ENCODE peak calls at places on chromosomes 13 and 19, in five cellular contexts. G, D, U, L and C are unnamed samples.

GRCh38 chr19:45774765-45775164 is 5.7 kb upstream of the SIX5 start:
- DNase-seq in G (no peak), D (no peak), U (no peak), L (no peak), C (no peak)

GRCh38 chr19:33904681-33905080 is 108.0 kb downstream of the KCTD15 start:
- DNase-seq in G (peak; percentile 5), D (no peak), U (no peak), L (no peak), C (peak; percentile 33)

GRCh38 chr13:36173923-36174322 is 40.4 kb downstream of the SOHLH2 start:
- DNase-seq in G (no peak), D (no peak), U (no peak), L (no peak), C (no peak)

GRCh38 chr19:6616011-6616410 is 25.1 kb upstream of the CD70 start:
- DNase-seq in G (peak; percentile 59), D (no peak), U (no peak), L (no peak), C (no peak)

GRCh38 chr19:7940841-7941240 is 2.6 kb downstream of the TIMM44 start:
- DNase-seq in G (no peak), D (no peak), U (no peak), L (no peak), C (no peak)

GRCh38 chr13:32376642-32377418 is 51.1 kb downstream of the N4BP2L1 start:
- DNase-seq in G (no peak), D (no peak), U (no peak), L (no peak), C (no peak)

GRCh38 chr13:108437496-108437895 is 168.0 kb downstream of the TNFSF13B start:
- DNase-seq in G (peak; percentile 59), D (no peak), U (peak; percentile 82), L (no peak), C (no peak)

GRCh38 chr13:46352810-46353209 is 34.2 kb downstream of the RUBCNL start:
- DNase-seq in G (no peak), D (no peak), U (no peak), L (no peak), C (no peak)

GRCh38 chr13:51849145-51850101 is 4.4 kb upstream of the TMEM272 start:
- DNase-seq in G (peak; percentile 4), D (no peak), U (no peak), L (no peak), C (no peak)

GRCh38 chr19:53424968-53425597 is 6.7 kb upstream of the ZNF761 start:
- DNase-seq in G (peak; percentile 50), D (peak; percentile 2), U (no peak), L (peak; percentile 82), C (peak; percentile 11)

GRCh38 chr13:21606781-21607180 is 2.8 kb upstream of the MICU2 start:
- DNase-seq in G (no peak), D (no peak), U (no peak), L (no peak), C (no peak)

GRCh38 chr19:54431255-54431838 is 16.1 kb downstream of the TTYH1 start:
- DNase-seq in G (peak; percentile 34), D (no peak), U (no peak), L (no peak), C (no peak)

GRCh38 chr13:51861728-51862300 is at the start of gene CCDC70:
- DNase-seq in G (peak; percentile 36), D (no peak), U (no peak), L (no peak), C (no peak)

GRCh38 chr13:113997845-113998751 is 24.2 kb upstream of the C13orf46 start:
- DNase-seq in G (peak; percentile 25), D (no peak), U (no peak), L (no peak), C (no peak)